ENCODE peak calls at places on chromosomes 5 and 9, in eight cellular contexts. Y, U, Q, P, B, V, G and I are unnamed samples.

GRCh38 chr9:109904666-109905065 is 124.7 kb downstream of the PALM2AKAP2 start:
- DNase-seq in Y (no peak), U (no peak), Q (no peak), P (no peak), B (no peak), V (no peak), G (no peak), I (no peak)

GRCh38 chr9:35229066-35229778 is 67.4 kb downstream of the UNC13B start:
- DNase-seq in Y (no peak), U (no peak), Q (no peak), P (no peak), B (no peak), V (no peak), G (no peak), I (no peak)

GRCh38 chr5:129460121-129460950 is at the start of gene ADAMTS19:
- DNase-seq in Y (no peak), U (peak; percentile 39), Q (no peak), P (no peak), B (peak; percentile 16), V (peak; percentile 15), G (no peak), I (no peak)

GRCh38 chr5:1881273-1881586 is 1.5 kb downstream of the IRX4 start:
- DNase-seq in Y (no peak), U (no peak), Q (peak; percentile 18), P (no peak), B (no peak), V (no peak), G (no peak), I (peak; percentile 78)

GRCh38 chr5:83628360-83628759 is 92.3 kb downstream of the HAPLN1 start:
- DNase-seq in Y (no peak), U (no peak), Q (no peak), P (no peak), B (no peak), V (no peak), G (no peak), I (no peak)

GRCh38 chr5:163571755-163572154 is 66.3 kb downstream of the MAT2B start:
- DNase-seq in Y (no peak), U (no peak), Q (peak; percentile 86), P (no peak), B (peak; percentile 89), V (no peak), G (no peak), I (no peak)

GRCh38 chr9:124869466-124869985 is 7.6 kb downstream of the ARPC5L start:
- DNase-seq in Y (no peak), U (peak; percentile 20), Q (no peak), P (peak; percentile 85), B (peak; percentile 31), V (peak; percentile 66), G (peak; percentile 22), I (no peak)

GRCh38 chr9:892123-892522 is 50.6 kb downstream of the DMRT1 start:
- DNase-seq in Y (no peak), U (no peak), Q (no peak), P (no peak), B (no peak), V (no peak), G (no peak), I (no peak)

GRCh38 chr9:133360400-133361393 is 4.3 kb downstream of the SURF2 start:
- DNase-seq in Y (no peak), U (no peak), Q (no peak), P (no peak), B (no peak), V (peak; percentile 26), G (no peak), I (no peak)

GRCh38 chr5:103424453-103425205 is 138.0 kb downstream of the NUDT12 start:
- DNase-seq in Y (no peak), U (no peak), Q (peak; percentile 91), P (no peak), B (peak; percentile 38), V (no peak), G (no peak), I (no peak)

GRCh38 chr9:100111235-100111634 is 12.2 kb downstream of the INVS start:
- DNase-seq in Y (no peak), U (peak; percentile 83), Q (peak; percentile 94), P (no peak), B (no peak), V (no peak), G (no peak), I (no peak)

GRCh38 chr9:70195456-70195855 is 63.3 kb upstream of the SMC5 start:
- DNase-seq in Y (no peak), U (no peak), Q (peak; percentile 28), P (no peak), B (no peak), V (no peak), G (no peak), I (no peak)

GRCh38 chr9:8188720-8189407 is 389.3 kb upstream of the DMAC1 start:
- DNase-seq in Y (no peak), U (no peak), Q (no peak), P (no peak), B (no peak), V (peak; percentile 51), G (no peak), I (no peak)

GRCh38 chr5:179438461-179438860 is 93.2 kb upstream of the ADAMTS2 start:
- DNase-seq in Y (no peak), U (no peak), Q (no peak), P (no peak), B (no peak), V (no peak), G (no peak), I (no peak)